ENCODE peak calls at places on chromosomes 16 and 17, in seven cellular contexts. L, F, S, G, H, A and C are unnamed samples.

GRCh38 chr17:28500712-28501379 is 5.3 kb upstream of the FOXN1 start:
- DNase-seq in L (no peak), F (no peak), S (peak; percentile 14), G (no peak), H (no peak), A (no peak), C (no peak)

GRCh38 chr16:908526-909155 is 62.1 kb downstream of the LMF1 start:
- DNase-seq in L (no peak), F (no peak), S (no peak), G (no peak), H (no peak), A (no peak), C (peak; percentile 39)

GRCh38 chr17:18258356-18259038 is at the start of gene FLII:
- DNase-seq in L (peak; percentile 49), F (peak; percentile 48), S (peak; percentile 72), G (no peak), H (no peak), A (peak; percentile 64), C (peak; percentile 87)

GRCh38 chr16:85975421-85976100 is 76.6 kb downstream of the IRF8 start:
- DNase-seq in L (no peak), F (no peak), S (no peak), G (no peak), H (no peak), A (no peak), C (no peak)

GRCh38 chr16:88904676-88905365 is 38.4 kb upstream of the PABPN1L start:
- DNase-seq in L (no peak), F (no peak), S (no peak), G (no peak), H (no peak), A (no peak), C (no peak)

GRCh38 chr16:8920676-8921625 is 38.8 kb downstream of the LITAFD start:
- DNase-seq in L (no peak), F (no peak), S (no peak), G (no peak), H (no peak), A (no peak), C (no peak)

GRCh38 chr17:28999216-28999615 is 6.6 kb downstream of the SEZ6 start:
- DNase-seq in L (no peak), F (no peak), S (no peak), G (no peak), H (no peak), A (no peak), C (no peak)

GRCh38 chr16:67548265-67549126 is 13.8 kb upstream of the CTCF start:
- DNase-seq in L (no peak), F (peak; percentile 55), S (no peak), G (no peak), H (no peak), A (no peak), C (peak; percentile 47)

GRCh38 chr17:34472363-34472762 is 107.0 kb upstream of the TMEM132E start:
- DNase-seq in L (no peak), F (no peak), S (no peak), G (no peak), H (no peak), A (no peak), C (no peak)

GRCh38 chr16:9238346-9238745 is 146.9 kb downstream of the HAPSTR1 start:
- DNase-seq in L (no peak), F (no peak), S (no peak), G (no peak), H (no peak), A (no peak), C (no peak)

GRCh38 chr17:12730931-12731521 is 58.3 kb upstream of the ARHGAP44 start:
- DNase-seq in L (no peak), F (no peak), S (peak; percentile 45), G (peak; percentile 67), H (peak; percentile 40), A (peak; percentile 9), C (peak; percentile 84)

GRCh38 chr17:65888649-65889048 is 303.3 kb downstream of the CEP112 start:
- DNase-seq in L (no peak), F (no peak), S (no peak), G (no peak), H (no peak), A (no peak), C (no peak)

GRCh38 chr17:1638624-1639300 is 6.8 kb downstream of the SCARF1 start:
- DNase-seq in L (no peak), F (no peak), S (no peak), G (no peak), H (no peak), A (no peak), C (no peak)

GRCh38 chr16:89581861-89582563 is 6.5 kb downstream of the CPNE7 start:
- DNase-seq in L (no peak), F (peak; percentile 78), S (no peak), G (no peak), H (peak; percentile 46), A (no peak), C (peak; percentile 92)

GRCh38 chr17:63154586-63155244 is 188.7 kb downstream of the TANC2 start:
- DNase-seq in L (no peak), F (no peak), S (no peak), G (no peak), H (no peak), A (no peak), C (no peak)

GRCh38 chr17:63153488-63153887 is 187.5 kb downstream of the TANC2 start:
- DNase-seq in L (no peak), F (no peak), S (peak; percentile 16), G (no peak), H (no peak), A (no peak), C (no peak)

GRCh38 chr17:63151981-63152523 is 186.0 kb downstream of the TANC2 start:
- DNase-seq in L (no peak), F (no peak), S (peak; percentile 36), G (no peak), H (no peak), A (no peak), C (no peak)

GRCh38 chr17:63150466-63150865 is 184.4 kb downstream of the TANC2 start:
- DNase-seq in L (no peak), F (no peak), S (no peak), G (no peak), H (no peak), A (no peak), C (no peak)

DNA sequence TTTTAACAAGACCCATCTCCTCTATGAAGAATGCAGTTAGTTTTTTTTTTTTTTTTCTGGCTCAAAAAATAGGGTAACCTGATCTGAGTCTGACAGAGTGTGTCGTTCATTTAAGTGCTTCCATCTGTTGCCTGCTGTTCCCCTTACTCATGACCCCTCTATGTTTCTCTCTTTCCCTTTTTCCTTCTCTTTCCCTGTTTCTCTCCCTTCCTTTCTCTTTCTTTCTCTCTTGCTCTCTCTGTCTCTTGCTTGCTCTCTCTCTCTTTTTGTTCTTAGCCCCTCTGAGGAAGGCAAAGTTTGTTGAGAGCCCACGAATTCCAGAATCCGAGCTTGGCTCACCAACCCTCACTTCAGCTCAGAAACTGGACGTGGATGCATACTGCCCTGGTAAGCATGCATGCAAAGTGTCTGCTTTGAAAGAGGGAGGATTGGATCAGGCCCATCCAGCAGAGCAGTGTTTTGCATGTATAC is 185.0 kb downstream of the TANC2 start:
- DNase-seq in L (no peak), F (no peak), S (peak; percentile 38), G (no peak), H (no peak), A (no peak), C (no peak)
- H3K4me3 ChIP-seq in L (no peak overlapping the region), F (no peak overlapping the region), S (peak overlapping the region; percentile 23), G (no peak overlapping the region), H (no peak overlapping the region), A (no peak overlapping the region), C (no peak overlapping the region)

DNA sequence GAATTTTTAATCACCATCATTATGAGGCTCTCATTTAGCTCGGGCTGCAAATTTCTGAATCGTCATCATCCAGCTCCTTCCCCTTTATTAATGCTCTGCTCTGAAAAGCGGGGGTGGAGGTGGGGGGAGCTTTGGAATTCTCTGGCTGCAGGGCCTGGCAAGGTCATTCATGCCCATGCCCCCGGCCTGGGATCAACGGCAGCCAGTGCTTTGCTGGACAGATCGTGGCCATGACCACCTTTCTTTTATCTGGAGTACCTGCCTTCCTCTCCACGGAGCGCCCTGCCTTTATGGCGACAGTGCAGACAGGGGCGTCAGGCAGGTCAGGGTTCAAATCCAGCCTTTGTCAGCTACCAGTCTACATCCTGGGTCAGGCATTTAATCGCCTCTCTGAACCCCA is 5.1 kb upstream of the CPSF4L start:
- DNase-seq in L (no peak), F (no peak), S (no peak), G (no peak), H (no peak), A (no peak), C (peak; percentile 41)
- H3K4me1 ChIP-seq in L (no peaks in the 10 kb centered on the region), F (no peaks in the 10 kb centered on the region), S (peaks cover 24% of the 10 kb centered on the region), G (peaks cover 16% of the 10 kb centered on the region), H (no peaks in the 10 kb centered on the region), A (no peaks in the 10 kb centered on the region), C (no peaks in the 10 kb centered on the region)

DNA sequence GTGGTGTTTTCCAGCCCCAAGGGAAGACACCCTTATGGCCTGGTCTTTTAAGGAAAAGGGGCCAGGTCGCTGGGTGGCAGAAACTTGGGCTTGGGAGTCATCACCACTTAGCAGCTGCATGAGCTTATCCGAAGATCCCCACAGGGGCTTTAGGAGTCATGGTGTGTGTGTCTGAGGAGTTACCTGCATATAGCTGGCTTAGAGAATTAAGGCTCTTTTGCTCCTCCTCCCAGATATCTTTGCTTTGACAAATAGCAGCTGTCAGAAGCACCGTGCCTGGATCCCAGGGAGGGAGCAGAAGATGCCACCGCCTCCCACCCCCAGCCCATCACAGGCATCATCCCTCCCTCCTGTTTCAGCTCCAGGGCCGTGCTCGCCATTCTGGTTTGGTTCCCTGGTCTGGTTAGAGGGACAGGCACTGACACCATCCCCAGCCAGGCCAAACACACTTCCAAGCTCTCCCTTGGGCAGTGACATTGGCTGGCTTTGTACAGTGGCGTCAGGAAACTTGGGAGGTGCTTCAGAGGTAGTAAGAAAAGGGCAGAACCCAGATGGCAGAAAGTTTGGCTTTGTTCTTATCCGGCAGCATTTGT is 17.4 kb downstream of the LDHD start:
- DNase-seq in L (no peak), F (no peak), S (no peak), G (no peak), H (no peak), A (no peak), C (peak; percentile 52)
- H3K27ac ChIP-seq in L (peak overlapping the region; percentile 33), F (no peak overlapping the region), S (no peak overlapping the region), G (peak overlapping the region; percentile 77), H (no peak overlapping the region), A (no peak overlapping the region), C (no peak overlapping the region)

GRCh38 chr17:45225051-45225700 is 3.5 kb downstream of the FMNL1 start:
- DNase-seq in L (peak; percentile 52), F (no peak), S (no peak), G (no peak), H (no peak), A (no peak), C (no peak)
- H3K4me3 ChIP-seq in L (peak overlapping the region; percentile 95), F (no peak overlapping the region), S (no peak overlapping the region), G (peak overlapping the region; percentile 81), H (no peak overlapping the region), A (no peak overlapping the region), C (no peak overlapping the region)

DNA sequence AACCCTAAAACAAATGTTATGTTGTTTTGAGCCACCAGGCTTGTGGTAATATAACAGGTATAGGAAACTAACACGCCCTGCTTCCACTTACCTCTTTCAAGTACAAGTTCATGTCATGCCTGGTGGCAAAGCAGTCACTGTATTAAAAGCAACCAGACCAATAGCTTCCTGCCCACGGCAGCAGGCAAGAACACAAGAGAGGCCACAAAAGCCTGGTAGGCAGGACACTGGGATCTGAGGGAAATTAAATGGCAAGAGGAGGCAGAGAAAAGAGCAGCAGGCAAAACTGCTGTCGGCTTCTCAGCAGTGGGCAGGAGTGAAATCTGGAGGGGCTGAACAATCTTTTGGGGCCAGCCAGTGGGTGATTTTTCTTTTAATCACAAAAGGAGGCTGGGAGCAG is 2.2 kb downstream of the CYTH1 start:
- DNase-seq in L (peak; percentile 43), F (no peak), S (peak; percentile 41), G (no peak), H (no peak), A (no peak), C (peak; percentile 49)
- H3K4me1 ChIP-seq in L (peaks cover 60% of the 10 kb centered on the region), F (peaks cover 4% of the 10 kb centered on the region), S (peaks cover 12% of the 10 kb centered on the region), G (peaks cover 49% of the 10 kb centered on the region), H (no peaks in the 10 kb centered on the region), A (peaks cover 19% of the 10 kb centered on the region), C (no peaks in the 10 kb centered on the region)